ENCODE peak calls at places on chromosomes 12 and 14, in ten cellular contexts. C is SK-N-SH, E is epithelial cell of esophagus, W is endothelial cell of umbilical vein, V is amniotic stem cell, J is NCI-H2081, G is nucleus accumbens, D is fibroblast of lung, S is endothelial cell, Y is HuH-7.5. N is an unnamed sample.

GRCh38 chr12:848519-849191 is 96.3 kb downstream of the WNK1 start:
- DNase-seq in C (no peak), E (peak; percentile 21), W (peak; percentile 23), V (peak; percentile 10), J (no peak), G (no peak), D (no peak), S (no peak), Y (no peak), N (peak; percentile 62)

GRCh38 chr12:113114447-113115178 is 20.9 kb downstream of the RASAL1 start:
- DNase-seq in C (no peak), E (no peak), W (no peak), V (no peak), J (no peak), G (no peak), D (no peak), S (no peak), Y (no peak), N (no peak)

GRCh38 chr12:6302621-6303020 is 7.9 kb upstream of the PLEKHG6 start:
- DNase-seq in C (no peak), E (no peak), W (no peak), V (no peak), J (no peak), G (no peak), D (no peak), S (no peak), Y (no peak), N (no peak)

GRCh38 chr12:113684053-113684907 is 212.6 kb upstream of the LHX5 start:
- DNase-seq in C (peak; percentile 61), E (no peak), W (no peak), V (no peak), J (no peak), G (no peak), D (no peak), S (no peak), Y (no peak), N (no peak)

GRCh38 chr12:120903382-120903817 is 758 bp downstream of the SPPL3 start:
- DNase-seq in C (peak; percentile 81), E (peak; percentile 54), W (peak; percentile 33), V (no peak), J (peak; percentile 16), G (peak; percentile 54), D (peak; percentile 18), S (peak; percentile 27), Y (no peak), N (peak; percentile 55)

GRCh38 chr14:99188721-99189120 is 83.3 kb downstream of the BCL11B start:
- DNase-seq in C (peak; percentile 49), E (no peak), W (no peak), V (no peak), J (no peak), G (no peak), D (no peak), S (peak; percentile 38), Y (no peak), N (no peak)

GRCh38 chr14:54058501-54058900 is 101.9 kb upstream of the BMP4 start:
- DNase-seq in C (no peak), E (no peak), W (no peak), V (no peak), J (no peak), G (no peak), D (no peak), S (no peak), Y (no peak), N (no peak)

GRCh38 chr12:22412581-22412980 is 78.1 kb upstream of the ST8SIA1 start:
- DNase-seq in C (no peak), E (no peak), W (no peak), V (no peak), J (no peak), G (no peak), D (no peak), S (no peak), Y (no peak), N (no peak)

GRCh38 chr14:51674294-51675002 is 22.7 kb downstream of the FRMD6 start:
- DNase-seq in C (no peak), E (peak; percentile 78), W (no peak), V (no peak), J (no peak), G (no peak), D (no peak), S (no peak), Y (no peak), N (no peak)

GRCh38 chr14:101017209-101017608 is 113.7 kb upstream of the RTL1 start:
- DNase-seq in C (no peak), E (no peak), W (no peak), V (no peak), J (no peak), G (no peak), D (peak; percentile 18), S (peak; percentile 0), Y (no peak), N (no peak)

GRCh38 chr12:106239951-106240335 is 7.9 kb downstream of the CKAP4 start:
- DNase-seq in C (no peak), E (no peak), W (no peak), V (no peak), J (no peak), G (no peak), D (no peak), S (no peak), Y (no peak), N (no peak)

GRCh38 chr12:47775100-47775911 is 2.3 kb downstream of the SLC48A1 start:
- DNase-seq in C (no peak), E (peak; percentile 33), W (no peak), V (no peak), J (no peak), G (peak; percentile 36), D (peak; percentile 50), S (no peak), Y (no peak), N (peak; percentile 62)

GRCh38 chr12:61854902-61855301 is 405.3 kb upstream of the USP15 start:
- DNase-seq in C (no peak), E (no peak), W (no peak), V (no peak), J (no peak), G (no peak), D (no peak), S (no peak), Y (no peak), N (no peak)

GRCh38 chr12:23473071-23473470 is 476.4 kb downstream of the SOX5 start:
- DNase-seq in C (no peak), E (no peak), W (no peak), V (no peak), J (no peak), G (no peak), D (no peak), S (no peak), Y (no peak), N (no peak)

GRCh38 chr12:15558915-15559528 is 230.2 kb downstream of the EPS8 start:
- DNase-seq in C (no peak), E (peak; percentile 54), W (no peak), V (no peak), J (no peak), G (no peak), D (peak; percentile 81), S (no peak), Y (no peak), N (no peak)

GRCh38 chr14:52219488-52220084 is 47.9 kb upstream of the PTGDR start:
- DNase-seq in C (no peak), E (peak; percentile 17), W (no peak), V (no peak), J (no peak), G (no peak), D (no peak), S (no peak), Y (no peak), N (no peak)

GRCh38 chr12:131115766-131116165 is 162.1 kb downstream of the ADGRD1 start:
- DNase-seq in C (no peak), E (no peak), W (no peak), V (no peak), J (no peak), G (no peak), D (no peak), S (no peak), Y (no peak), N (no peak)

GRCh38 chr12:94033112-94033511 is 115.3 kb upstream of the PLXNC1 start:
- DNase-seq in C (no peak), E (no peak), W (no peak), V (no peak), J (no peak), G (no peak), D (peak; percentile 21), S (no peak), Y (no peak), N (no peak)